ENCODE peak calls at places on chromosomes 4 and X, in eight cellular contexts. Q, D, A, N, L, K, J and H are unnamed samples.

GRCh38 chr4:159175989-159176375 is 73.1 kb downstream of the RAPGEF2 start:
- DNase-seq in Q (no peak), D (no peak), A (no peak), N (no peak), L (no peak), K (no peak), J (no peak), H (no peak)

GRCh38 chrX:340641-341423 is 22.2 kb upstream of the GTPBP6 start:
- DNase-seq in Q (no peak), D (no peak), A (no peak), N (no peak), L (no peak), K (no peak), J (no peak), H (no peak)

GRCh38 chr4:8274772-8275241 is 5.3 kb downstream of the HTRA3 start:
- DNase-seq in Q (no peak), D (peak), A (peak), N (no peak), L (peak), K (peak), J (peak), H (no peak)

GRCh38 chr4:60805500-60806313 is 394.4 kb upstream of the ADGRL3 start:
- DNase-seq in Q (peak), D (peak), A (no peak), N (no peak), L (peak), K (no peak), J (peak), H (peak)

GRCh38 chr4:15779336-15779735 is 1.2 kb downstream of the CD38 start:
- DNase-seq in Q (peak), D (peak), A (peak), N (no peak), L (peak), K (peak), J (peak), H (peak)

GRCh38 chr4:154928640-154929257 is 147.7 kb downstream of the RBM46 start:
- DNase-seq in Q (peak), D (peak), A (no peak), N (no peak), L (peak), K (no peak), J (peak), H (no peak)

GRCh38 chr4:76305033-76305687 is 1.4 kb upstream of the STBD1 start:
- DNase-seq in Q (no peak), D (no peak), A (no peak), N (peak), L (no peak), K (no peak), J (no peak), H (peak)

GRCh38 chr4:152408514-152409327 is 127.2 kb downstream of the FBXW7 start:
- DNase-seq in Q (peak), D (peak), A (no peak), N (peak), L (peak), K (no peak), J (no peak), H (peak)

GRCh38 chr4:158896459-158897238 is 127.8 kb downstream of the FNIP2 start:
- DNase-seq in Q (no peak), D (no peak), A (no peak), N (no peak), L (no peak), K (no peak), J (no peak), H (no peak)

GRCh38 chr4:148166132-148166531 is 276.1 kb downstream of the NR3C2 start:
- DNase-seq in Q (no peak), D (no peak), A (no peak), N (no peak), L (no peak), K (no peak), J (no peak), H (no peak)

GRCh38 chr4:169975131-169975836 is 50.9 kb downstream of the MFAP3L start:
- DNase-seq in Q (no peak), D (no peak), A (no peak), N (no peak), L (no peak), K (no peak), J (no peak), H (no peak)

GRCh38 chr4:132227349-132228165 is 921.5 kb upstream of the PCDH10 start:
- DNase-seq in Q (peak), D (peak), A (no peak), N (no peak), L (peak), K (peak), J (peak), H (peak)

GRCh38 chr4:90127223-90127705 is at the start of gene CCSER1:
- DNase-seq in Q (peak), D (peak), A (peak), N (no peak), L (peak), K (peak), J (no peak), H (peak)

GRCh38 chr4:108834787-108835384 is 72.0 kb upstream of the ETNPPL start:
- DNase-seq in Q (no peak), D (peak), A (no peak), N (no peak), L (peak), K (no peak), J (no peak), H (peak)

GRCh38 chr4:89661490-89661889 is 175.5 kb downstream of the SNCA start:
- DNase-seq in Q (no peak), D (peak), A (no peak), N (no peak), L (peak), K (no peak), J (peak), H (no peak)

GRCh38 chrX:134752558-134752957 is 94.3 kb upstream of the PLAC1 start:
- DNase-seq in Q (no peak), D (no peak), A (no peak), N (no peak), L (peak), K (no peak), J (no peak), H (no peak)

GRCh38 chr4:26300314-26301307 is 20.2 kb upstream of the RBPJ start:
- DNase-seq in Q (no peak), D (no peak), A (no peak), N (no peak), L (no peak), K (no peak), J (no peak), H (no peak)

GRCh38 chr4:153418581-153418980 is 47.6 kb upstream of the TMEM131L start:
- DNase-seq in Q (no peak), D (no peak), A (no peak), N (no peak), L (peak), K (no peak), J (peak), H (no peak)

GRCh38 chr4:2254665-2255500 is 7.0 kb downstream of the MXD4 start:
- DNase-seq in Q (no peak), D (no peak), A (peak), N (no peak), L (no peak), K (peak), J (no peak), H (no peak)

GRCh38 chr4:122450847-122451246 is 5.7 kb downstream of the IL2 start:
- DNase-seq in Q (peak), D (peak), A (no peak), N (peak), L (peak), K (no peak), J (no peak), H (peak)

GRCh38 chrX:101108293-101108692 is 10.3 kb downstream of the CENPI start:
- DNase-seq in Q (no peak), D (no peak), A (no peak), N (no peak), L (peak), K (no peak), J (peak), H (no peak)

GRCh38 chr4:57018930-57019329 is 40.2 kb downstream of the POLR2B start:
- DNase-seq in Q (no peak), D (no peak), A (no peak), N (no peak), L (peak), K (no peak), J (no peak), H (no peak)

GRCh38 chr4:81493895-81494490 is 22.3 kb upstream of the RASGEF1B start:
- DNase-seq in Q (no peak), D (no peak), A (no peak), N (no peak), L (no peak), K (no peak), J (no peak), H (peak)

GRCh38 chr4:85861064-85861767 is 386.3 kb downstream of the ARHGAP24 start:
- DNase-seq in Q (no peak), D (no peak), A (no peak), N (no peak), L (peak), K (no peak), J (no peak), H (no peak)

GRCh38 chr4:73870260-73870659 is 1.1 kb downstream of the CXCL1 start:
- DNase-seq in Q (no peak), D (no peak), A (no peak), N (no peak), L (no peak), K (peak), J (no peak), H (peak)

GRCh38 chrX:65668362-65669310 is 1.2 kb downstream of the MSN start:
- DNase-seq in Q (peak), D (peak), A (peak), N (peak), L (peak), K (peak), J (peak), H (peak)

GRCh38 chr4:1326751-1327525 is 20.1 kb upstream of the UVSSA start:
- DNase-seq in Q (no peak), D (no peak), A (no peak), N (no peak), L (no peak), K (no peak), J (no peak), H (no peak)

GRCh38 chrX:48035891-48036290 is 29.1 kb downstream of the SPACA5 start:
- DNase-seq in Q (no peak), D (no peak), A (no peak), N (no peak), L (no peak), K (no peak), J (no peak), H (no peak)

GRCh38 chr4:94548571-94548970 is 96.8 kb downstream of the PDLIM5 start:
- DNase-seq in Q (no peak), D (peak), A (peak), N (no peak), L (peak), K (no peak), J (no peak), H (peak)

GRCh38 chr4:111641813-111642579 is 503.3 kb upstream of the FAM241A start:
- DNase-seq in Q (peak), D (peak), A (peak), N (peak), L (peak), K (peak), J (peak), H (peak)

GRCh38 chr4:150090836-150091235 is 12.6 kb downstream of the DCLK2 start:
- DNase-seq in Q (no peak), D (peak), A (no peak), N (no peak), L (peak), K (no peak), J (peak), H (no peak)

GRCh38 chr4:125313989-125314602 is 659 bp upstream of the FAT4 start:
- DNase-seq in Q (peak), D (no peak), A (peak), N (no peak), L (peak), K (no peak), J (no peak), H (peak)

GRCh38 chrX:109537324-109537665 is 651 bp downstream of the NXT2 start:
- DNase-seq in Q (peak), D (no peak), A (no peak), N (no peak), L (peak), K (no peak), J (peak), H (peak)

GRCh38 chrX:122739770-122740169 is 444.3 kb upstream of the GRIA3 start:
- DNase-seq in Q (peak), D (no peak), A (no peak), N (no peak), L (no peak), K (no peak), J (no peak), H (peak)